ENCODE peak calls at places on chromosomes 2 and 18, in ten cellular contexts. One of them, this sample, is unnamed.

GRCh38 chr2:65024149-65024829 is 31.9 kb upstream of the CEP68 start:
- DNase-seq in effector memory CD4-positive, alpha-beta T cell: no peak
- DNase-seq in kidney tubule cell: peak
- DNase-seq in cerebellum: no peak
- DNase-seq in endothelial cell: no peak
- DNase-seq in GM12865: no peak
- DNase-seq in AG08396: peak
- DNase-seq in globus pallidus: no peak
- DNase-seq in HS-5: peak
- DNase-seq in ACHN: peak
- DNase-seq in this sample: no peak

GRCh38 chr18:22601481-22601880 is 183.8 kb upstream of the CTAGE1 start:
- DNase-seq in AG08396: no peak
- DNase-seq in cerebellum: no peak
- DNase-seq in endothelial cell: no peak
- DNase-seq in globus pallidus: no peak
- DNase-seq in kidney tubule cell: no peak
- DNase-seq in effector memory CD4-positive, alpha-beta T cell: no peak
- DNase-seq in HS-5: no peak
- DNase-seq in GM12865: no peak
- DNase-seq in ACHN: no peak
- DNase-seq in this sample: no peak

GRCh38 chr2:211931314-211931713 is 607.3 kb downstream of the ERBB4 start:
- DNase-seq in kidney tubule cell: no peak
- DNase-seq in cerebellum: no peak
- DNase-seq in globus pallidus: no peak
- DNase-seq in ACHN: no peak
- DNase-seq in AG08396: no peak
- DNase-seq in HS-5: no peak
- DNase-seq in GM12865: no peak
- DNase-seq in effector memory CD4-positive, alpha-beta T cell: no peak
- DNase-seq in endothelial cell: no peak
- DNase-seq in this sample: no peak

GRCh38 chr2:179081954-179082353 is 32.0 kb upstream of the CCDC141 start:
- DNase-seq in endothelial cell: no peak
- DNase-seq in kidney tubule cell: no peak
- DNase-seq in globus pallidus: no peak
- DNase-seq in effector memory CD4-positive, alpha-beta T cell: no peak
- DNase-seq in GM12865: no peak
- DNase-seq in AG08396: no peak
- DNase-seq in HS-5: no peak
- DNase-seq in cerebellum: no peak
- DNase-seq in ACHN: no peak
- DNase-seq in this sample: no peak

GRCh38 chr2:230974096-230974913 is 21.6 kb upstream of the SPATA3 start:
- DNase-seq in ACHN: peak
- DNase-seq in HS-5: peak
- DNase-seq in GM12865: peak
- DNase-seq in cerebellum: no peak
- DNase-seq in AG08396: peak
- DNase-seq in globus pallidus: no peak
- DNase-seq in endothelial cell: no peak
- DNase-seq in kidney tubule cell: peak
- DNase-seq in effector memory CD4-positive, alpha-beta T cell: peak
- DNase-seq in this sample: no peak

GRCh38 chr2:100178085-100178788 is 35.8 kb upstream of the AFF3 start:
- DNase-seq in HS-5: no peak
- DNase-seq in globus pallidus: no peak
- DNase-seq in ACHN: peak
- DNase-seq in cerebellum: no peak
- DNase-seq in effector memory CD4-positive, alpha-beta T cell: no peak
- DNase-seq in AG08396: no peak
- DNase-seq in endothelial cell: peak
- DNase-seq in kidney tubule cell: peak
- DNase-seq in GM12865: peak
- DNase-seq in this sample: peak

GRCh38 chr2:201471732-201472395 is 20.3 kb downstream of the STRADB start:
- DNase-seq in ACHN: no peak
- DNase-seq in AG08396: no peak
- DNase-seq in effector memory CD4-positive, alpha-beta T cell: no peak
- DNase-seq in cerebellum: no peak
- DNase-seq in HS-5: peak
- DNase-seq in endothelial cell: no peak
- DNase-seq in GM12865: no peak
- DNase-seq in globus pallidus: no peak
- DNase-seq in kidney tubule cell: no peak
- DNase-seq in this sample: no peak

GRCh38 chr2:231187736-231188505 is 10.5 kb upstream of the ARMC9 start:
- DNase-seq in AG08396: peak
- DNase-seq in effector memory CD4-positive, alpha-beta T cell: no peak
- DNase-seq in HS-5: no peak
- DNase-seq in endothelial cell: no peak
- DNase-seq in GM12865: no peak
- DNase-seq in globus pallidus: no peak
- DNase-seq in cerebellum: no peak
- DNase-seq in ACHN: no peak
- DNase-seq in kidney tubule cell: no peak
- DNase-seq in this sample: no peak

GRCh38 chr18:28153485-28154065 is 23.4 kb downstream of the CDH2 start:
- DNase-seq in globus pallidus: no peak
- DNase-seq in cerebellum: no peak
- DNase-seq in endothelial cell: no peak
- DNase-seq in effector memory CD4-positive, alpha-beta T cell: no peak
- DNase-seq in HS-5: no peak
- DNase-seq in kidney tubule cell: no peak
- DNase-seq in AG08396: no peak
- DNase-seq in GM12865: no peak
- DNase-seq in ACHN: no peak
- DNase-seq in this sample: no peak

GRCh38 chr18:75527848-75528247 is 100.3 kb upstream of the SMIM21 start:
- DNase-seq in GM12865: no peak
- DNase-seq in globus pallidus: no peak
- DNase-seq in kidney tubule cell: no peak
- DNase-seq in endothelial cell: no peak
- DNase-seq in effector memory CD4-positive, alpha-beta T cell: no peak
- DNase-seq in HS-5: no peak
- DNase-seq in ACHN: no peak
- DNase-seq in AG08396: no peak
- DNase-seq in cerebellum: no peak
- DNase-seq in this sample: no peak

GRCh38 chr2:54614815-54615214 is 108.6 kb upstream of the EML6 start:
- DNase-seq in HS-5: no peak
- DNase-seq in AG08396: no peak
- DNase-seq in endothelial cell: no peak
- DNase-seq in cerebellum: no peak
- DNase-seq in globus pallidus: no peak
- DNase-seq in GM12865: no peak
- DNase-seq in effector memory CD4-positive, alpha-beta T cell: no peak
- DNase-seq in kidney tubule cell: no peak
- DNase-seq in ACHN: no peak
- DNase-seq in this sample: no peak

GRCh38 chr2:178282075-178282474 is 87.8 kb downstream of the OSBPL6 start:
- DNase-seq in effector memory CD4-positive, alpha-beta T cell: no peak
- DNase-seq in globus pallidus: no peak
- DNase-seq in cerebellum: no peak
- DNase-seq in kidney tubule cell: peak
- DNase-seq in HS-5: no peak
- DNase-seq in GM12865: no peak
- DNase-seq in endothelial cell: no peak
- DNase-seq in AG08396: no peak
- DNase-seq in ACHN: no peak
- DNase-seq in this sample: peak

This sample was measured in T47D.